ENCODE peak calls at places on chromosome 12, in six cellular contexts. One of them, this sample, is unnamed.

GRCh38 chr12:45416161-45416560 is 200.3 kb downstream of the ANO6 start:
- DNase-seq in activated CD4-positive, alpha-beta T cell treated with anti-CD3 and anti-CD28 coated beads, Interleukin-2, amount 50 U/mL, for 48 hours: no peak
- DNase-seq in left lobe of liver: no peak
- DNase-seq in foreskin melanocyte: no peak
- DNase-seq in NCI-H748 treated with DMSO at 0.1 percent for 48 hours: no peak
- DNase-seq in D341Med: no peak
- DNase-seq in this sample: no peak

GRCh38 chr12:53190108-53190729 is 9.5 kb upstream of the CSAD start:
- DNase-seq in activated CD4-positive, alpha-beta T cell treated with anti-CD3 and anti-CD28 coated beads, Interleukin-2, amount 50 U/mL, for 48 hours: peak; percentile 58
- DNase-seq in left lobe of liver: peak; percentile 58
- DNase-seq in foreskin melanocyte: no peak
- DNase-seq in NCI-H748 treated with DMSO at 0.1 percent for 48 hours: peak; percentile 27
- DNase-seq in D341Med: peak; percentile 86
- DNase-seq in this sample: no peak

GRCh38 chr12:43285248-43285647 is 266.8 kb downstream of the ADAMTS20 start:
- DNase-seq in activated CD4-positive, alpha-beta T cell treated with anti-CD3 and anti-CD28 coated beads, Interleukin-2, amount 50 U/mL, for 48 hours: no peak
- DNase-seq in left lobe of liver: no peak
- DNase-seq in foreskin melanocyte: no peak
- DNase-seq in NCI-H748 treated with DMSO at 0.1 percent for 48 hours: no peak
- DNase-seq in D341Med: no peak
- DNase-seq in this sample: no peak

GRCh38 chr12:25716842-25717241 is 163.8 kb upstream of the LMNTD1 start:
- DNase-seq in activated CD4-positive, alpha-beta T cell treated with anti-CD3 and anti-CD28 coated beads, Interleukin-2, amount 50 U/mL, for 48 hours: no peak
- DNase-seq in left lobe of liver: no peak
- DNase-seq in foreskin melanocyte: no peak
- DNase-seq in NCI-H748 treated with DMSO at 0.1 percent for 48 hours: no peak
- DNase-seq in D341Med: no peak
- DNase-seq in this sample: no peak

GRCh38 chr12:100741084-100741711 is 53.4 kb upstream of the ANO4 start:
- DNase-seq in activated CD4-positive, alpha-beta T cell treated with anti-CD3 and anti-CD28 coated beads, Interleukin-2, amount 50 U/mL, for 48 hours: no peak
- DNase-seq in left lobe of liver: no peak
- DNase-seq in foreskin melanocyte: peak; percentile 74
- DNase-seq in NCI-H748 treated with DMSO at 0.1 percent for 48 hours: no peak
- DNase-seq in D341Med: peak; percentile 32
- DNase-seq in this sample: peak; percentile 44

GRCh38 chr12:30630378-30631285 is 65.0 kb downstream of the IPO8 start:
- DNase-seq in activated CD4-positive, alpha-beta T cell treated with anti-CD3 and anti-CD28 coated beads, Interleukin-2, amount 50 U/mL, for 48 hours: no peak
- DNase-seq in left lobe of liver: no peak
- DNase-seq in foreskin melanocyte: no peak
- DNase-seq in NCI-H748 treated with DMSO at 0.1 percent for 48 hours: no peak
- DNase-seq in D341Med: no peak
- DNase-seq in this sample: no peak

GRCh38 chr12:105279460-105280056 is 43.6 kb upstream of the APPL2 start:
- DNase-seq in activated CD4-positive, alpha-beta T cell treated with anti-CD3 and anti-CD28 coated beads, Interleukin-2, amount 50 U/mL, for 48 hours: peak; percentile 47
- DNase-seq in left lobe of liver: peak; percentile 53
- DNase-seq in foreskin melanocyte: no peak
- DNase-seq in NCI-H748 treated with DMSO at 0.1 percent for 48 hours: peak; percentile 7
- DNase-seq in D341Med: peak; percentile 55
- DNase-seq in this sample: peak; percentile 29

GRCh38 chr12:89862511-89863331 is 154.1 kb upstream of the ATP2B1 start:
- DNase-seq in activated CD4-positive, alpha-beta T cell treated with anti-CD3 and anti-CD28 coated beads, Interleukin-2, amount 50 U/mL, for 48 hours: peak; percentile 35
- DNase-seq in left lobe of liver: no peak
- DNase-seq in foreskin melanocyte: peak; percentile 17
- DNase-seq in NCI-H748 treated with DMSO at 0.1 percent for 48 hours: no peak
- DNase-seq in D341Med: no peak
- DNase-seq in this sample: peak; percentile 82

GRCh38 chr12:81263072-81263471 is 185.2 kb downstream of the ACSS3 start:
- DNase-seq in activated CD4-positive, alpha-beta T cell treated with anti-CD3 and anti-CD28 coated beads, Interleukin-2, amount 50 U/mL, for 48 hours: no peak
- DNase-seq in left lobe of liver: no peak
- DNase-seq in foreskin melanocyte: no peak
- DNase-seq in NCI-H748 treated with DMSO at 0.1 percent for 48 hours: no peak
- DNase-seq in D341Med: no peak
- DNase-seq in this sample: no peak

GRCh38 chr12:12612403-12612802 is 727 bp downstream of the CREBL2 start:
- DNase-seq in activated CD4-positive, alpha-beta T cell treated with anti-CD3 and anti-CD28 coated beads, Interleukin-2, amount 50 U/mL, for 48 hours: peak; percentile 25
- DNase-seq in left lobe of liver: no peak
- DNase-seq in foreskin melanocyte: peak; percentile 84
- DNase-seq in NCI-H748 treated with DMSO at 0.1 percent for 48 hours: peak; percentile 27
- DNase-seq in D341Med: peak; percentile 45
- DNase-seq in this sample: peak; percentile 84

GRCh38 chr12:51349026-51349425 is 2.5 kb upstream of the CELA1 start:
- DNase-seq in activated CD4-positive, alpha-beta T cell treated with anti-CD3 and anti-CD28 coated beads, Interleukin-2, amount 50 U/mL, for 48 hours: no peak
- DNase-seq in left lobe of liver: no peak
- DNase-seq in foreskin melanocyte: no peak
- DNase-seq in NCI-H748 treated with DMSO at 0.1 percent for 48 hours: no peak
- DNase-seq in D341Med: no peak
- DNase-seq in this sample: no peak

GRCh38 chr12:132588821-132589669 is 21.3 kb downstream of the LRCOL1 start:
- DNase-seq in activated CD4-positive, alpha-beta T cell treated with anti-CD3 and anti-CD28 coated beads, Interleukin-2, amount 50 U/mL, for 48 hours: no peak
- DNase-seq in left lobe of liver: no peak
- DNase-seq in foreskin melanocyte: no peak
- DNase-seq in NCI-H748 treated with DMSO at 0.1 percent for 48 hours: no peak
- DNase-seq in D341Med: no peak
- DNase-seq in this sample: no peak

GRCh38 chr12:65800928-65801327 is 23.4 kb upstream of the HMGA2 start:
- DNase-seq in activated CD4-positive, alpha-beta T cell treated with anti-CD3 and anti-CD28 coated beads, Interleukin-2, amount 50 U/mL, for 48 hours: no peak
- DNase-seq in left lobe of liver: no peak
- DNase-seq in foreskin melanocyte: no peak
- DNase-seq in NCI-H748 treated with DMSO at 0.1 percent for 48 hours: no peak
- DNase-seq in D341Med: no peak
- DNase-seq in this sample: no peak

GRCh38 chr12:92735131-92735721 is 32.4 kb downstream of the PLEKHG7 start:
- DNase-seq in activated CD4-positive, alpha-beta T cell treated with anti-CD3 and anti-CD28 coated beads, Interleukin-2, amount 50 U/mL, for 48 hours: no peak
- DNase-seq in left lobe of liver: no peak
- DNase-seq in foreskin melanocyte: peak; percentile 52
- DNase-seq in NCI-H748 treated with DMSO at 0.1 percent for 48 hours: peak; percentile 73
- DNase-seq in D341Med: no peak
- DNase-seq in this sample: no peak

GRCh38 chr12:52007158-52007921 is 594 bp downstream of the TAMALIN start:
- DNase-seq in activated CD4-positive, alpha-beta T cell treated with anti-CD3 and anti-CD28 coated beads, Interleukin-2, amount 50 U/mL, for 48 hours: peak; percentile 53
- DNase-seq in left lobe of liver: no peak
- DNase-seq in foreskin melanocyte: no peak
- DNase-seq in NCI-H748 treated with DMSO at 0.1 percent for 48 hours: no peak
- DNase-seq in D341Med: no peak
- DNase-seq in this sample: no peak

GRCh38 chr12:115574831-115575230 is 702.7 kb downstream of the MED13L start:
- DNase-seq in activated CD4-positive, alpha-beta T cell treated with anti-CD3 and anti-CD28 coated beads, Interleukin-2, amount 50 U/mL, for 48 hours: no peak
- DNase-seq in left lobe of liver: no peak
- DNase-seq in foreskin melanocyte: no peak
- DNase-seq in NCI-H748 treated with DMSO at 0.1 percent for 48 hours: no peak
- DNase-seq in D341Med: no peak
- DNase-seq in this sample: no peak

GRCh38 chr12:75954076-75954475 is 77.5 kb downstream of the PHLDA1 start:
- DNase-seq in activated CD4-positive, alpha-beta T cell treated with anti-CD3 and anti-CD28 coated beads, Interleukin-2, amount 50 U/mL, for 48 hours: no peak
- DNase-seq in left lobe of liver: no peak
- DNase-seq in foreskin melanocyte: peak; percentile 66
- DNase-seq in NCI-H748 treated with DMSO at 0.1 percent for 48 hours: no peak
- DNase-seq in D341Med: no peak
- DNase-seq in this sample: no peak

GRCh38 chr12:45191239-45191638 is 24.7 kb upstream of the ANO6 start:
- DNase-seq in activated CD4-positive, alpha-beta T cell treated with anti-CD3 and anti-CD28 coated beads, Interleukin-2, amount 50 U/mL, for 48 hours: no peak
- DNase-seq in left lobe of liver: no peak
- DNase-seq in foreskin melanocyte: no peak
- DNase-seq in NCI-H748 treated with DMSO at 0.1 percent for 48 hours: no peak
- DNase-seq in D341Med: no peak
- DNase-seq in this sample: no peak